ENCODE peak calls at places on chromosome 17, in ten cellular contexts. O is activated naive CD8-positive, alpha-beta T cell treated with anti-CD3 and anti-CD28 coated beads, Interleukin-2, amount 50 U/mL, for 24 hours; V is neural crest cell; D is T-cell; Z is GM18507; Y is dorsolateral prefrontal cortex; L is SK-N-DZ; A is left kidney; J is A673; Q is effector memory CD8-positive, alpha-beta T cell. H is an unnamed sample.

GRCh38 chr17:57170866-57171265 is 85.5 kb upstream of the MSI2 start:
- DNase-seq in O (no peak), V (no peak), D (no peak), Z (no peak), Y (no peak), L (no peak), A (no peak), J (no peak), Q (no peak), H (no peak)

GRCh38 chr17:45936610-45937009 is 42.3 kb downstream of the MAPT start:
- DNase-seq in O (no peak), V (no peak), D (no peak), Z (no peak), Y (no peak), L (no peak), A (no peak), J (no peak), Q (no peak), H (no peak)

GRCh38 chr17:68184816-68185436 is 62.9 kb upstream of the AMZ2 start:
- DNase-seq in O (peak), V (no peak), D (peak), Z (no peak), Y (no peak), L (no peak), A (no peak), J (no peak), Q (peak), H (peak)

GRCh38 chr17:50848691-50849090 is 13.3 kb downstream of the WFIKKN2 start:
- DNase-seq in O (no peak), V (no peak), D (no peak), Z (no peak), Y (no peak), L (no peak), A (no peak), J (no peak), Q (no peak), H (no peak)

GRCh38 chr17:14144513-14144912 is 75.2 kb downstream of the COX10 start:
- DNase-seq in O (no peak), V (no peak), D (no peak), Z (no peak), Y (no peak), L (no peak), A (no peak), J (no peak), Q (no peak), H (no peak)

GRCh38 chr17:49707246-49707607 is 537 bp downstream of the SLC35B1 start:
- DNase-seq in O (no peak), V (no peak), D (peak), Z (no peak), Y (no peak), L (no peak), A (no peak), J (peak), Q (peak), H (no peak)

GRCh38 chr17:9195961-9196668 is 174.8 kb downstream of the NTN1 start:
- DNase-seq in O (no peak), V (peak), D (no peak), Z (no peak), Y (no peak), L (peak), A (peak), J (peak), Q (no peak), H (no peak)

GRCh38 chr17:6489016-6489550 is 44.8 kb downstream of the PIMREG start:
- DNase-seq in O (no peak), V (no peak), D (no peak), Z (no peak), Y (no peak), L (no peak), A (no peak), J (no peak), Q (no peak), H (no peak)